ENCODE peak calls at places on chromosome 22, in ten cellular contexts. F is endothelial cell, H is WERI-Rb-1, T is AG04450, P is mesothelial cell of epicardium, N is nephron progenitor cell, J is AG09309, L is CD14-positive monocyte, R is stomach, D is K562. C is an unnamed sample.

GRCh38 chr22:26393929-26394328 is 35.1 kb upstream of the ASPHD2 start:
- DNase-seq in J (no peak), P (no peak), H (no peak), F (no peak), N (no peak), R (no peak), D (no peak), T (no peak), L (no peak), C (no peak)

GRCh38 chr22:46996595-46997310 is 234.3 kb downstream of the TBC1D22A start:
- DNase-seq in L (peak), J (no peak), N (no peak), D (peak), H (peak), T (no peak), F (no peak), P (no peak), R (no peak), C (no peak)

GRCh38 chr22:50691521-50691920 is 18.9 kb downstream of the SHANK3 start:
- DNase-seq in P (no peak), D (peak), F (no peak), T (no peak), L (peak), H (peak), J (peak), N (peak), R (no peak), C (peak)

GRCh38 chr22:49300951-49301397 is 526.7 kb downstream of the BRD1 start:
- DNase-seq in H (no peak), F (no peak), L (no peak), P (peak), T (no peak), J (no peak), N (no peak), D (no peak), R (peak), C (no peak)

GRCh38 chr22:24827305-24827704 is 21.3 kb downstream of the SGSM1 start:
- DNase-seq in F (no peak), N (no peak), L (no peak), H (no peak), P (no peak), D (no peak), T (no peak), R (peak), J (no peak), C (peak)

GRCh38 chr22:39718206-39718605 is 147.7 kb downstream of the CACNA1I start:
- DNase-seq in J (no peak), H (no peak), N (no peak), L (no peak), R (no peak), P (no peak), D (no peak), T (no peak), F (no peak), C (no peak)

GRCh38 chr22:48714231-48714630 is 1113.4 kb downstream of the BRD1 start:
- DNase-seq in P (no peak), N (no peak), T (no peak), R (no peak), H (no peak), F (no peak), L (peak), J (no peak), D (no peak), C (no peak)

GRCh38 chr22:46829140-46829891 is 66.9 kb downstream of the TBC1D22A start:
- DNase-seq in N (no peak), F (no peak), P (no peak), R (no peak), J (peak), H (no peak), T (peak), D (no peak), L (no peak), C (no peak)

GRCh38 chr22:41781508-41781906 is 19.0 kb upstream of the CCDC134 start:
- DNase-seq in T (no peak), P (no peak), H (no peak), L (no peak), J (no peak), R (no peak), D (no peak), F (no peak), N (no peak), C (no peak)

GRCh38 chr22:50243704-50244419 is 961 bp downstream of the TUBGCP6 start:
- DNase-seq in H (no peak), R (no peak), P (no peak), F (no peak), J (no peak), L (no peak), N (no peak), D (no peak), T (no peak), C (no peak)

GRCh38 chr22:26673485-26673884 is 16.1 kb downstream of the MIAT start:
- DNase-seq in H (no peak), L (no peak), R (no peak), J (no peak), F (no peak), D (peak), T (no peak), N (no peak), P (no peak), C (no peak)

GRCh38 chr22:47210686-47211085 is 448.2 kb downstream of the TBC1D22A start:
- DNase-seq in T (no peak), P (no peak), H (no peak), N (no peak), F (no peak), J (no peak), R (peak), L (no peak), D (no peak), C (no peak)

GRCh38 chr22:28716686-28717085 is 24.9 kb downstream of the CHEK2 start:
- DNase-seq in F (no peak), J (no peak), D (no peak), H (no peak), L (no peak), P (no peak), T (no peak), R (no peak), N (no peak), C (no peak)

GRCh38 chr22:27212617-27213177 is 555.3 kb downstream of the MIAT start:
- DNase-seq in R (no peak), T (peak), J (peak), D (peak), N (peak), L (no peak), P (no peak), H (peak), F (peak), C (no peak)

GRCh38 chr22:45731041-45731797 is 59.6 kb downstream of the ATXN10 start:
- DNase-seq in H (no peak), L (no peak), P (no peak), T (no peak), N (no peak), D (no peak), F (no peak), R (no peak), J (no peak), C (no peak)

GRCh38 chr22:29710922-29711593 is 8.7 kb upstream of the CABP7 start:
- DNase-seq in N (no peak), R (peak), T (no peak), F (no peak), P (no peak), D (no peak), L (no peak), H (no peak), J (no peak), C (no peak)

GRCh38 chr22:45717787-45718186 is 46.2 kb downstream of the ATXN10 start:
- DNase-seq in T (peak), L (no peak), F (no peak), J (no peak), H (no peak), R (no peak), P (no peak), N (no peak), D (no peak), C (no peak)

GRCh38 chr22:46758867-46759290 is 3.6 kb upstream of the TBC1D22A start:
- DNase-seq in N (peak), H (peak), J (no peak), F (peak), L (no peak), T (peak), P (no peak), D (peak), R (peak), C (peak)

GRCh38 chr22:24566899-24567511 is 11.2 kb downstream of the SNRPD3 start:
- DNase-seq in F (no peak), P (no peak), N (no peak), D (no peak), H (no peak), L (no peak), R (no peak), T (no peak), J (no peak), C (peak)

GRCh38 chr22:40709752-40710413 is 30.6 kb downstream of the MCHR1 start:
- DNase-seq in R (no peak), H (no peak), D (peak), F (no peak), N (no peak), T (peak), P (no peak), J (no peak), L (no peak), C (no peak)

GRCh38 chr22:35648066-35649025 is at the start of gene APOL6:
- DNase-seq in L (no peak), T (no peak), P (no peak), N (no peak), F (no peak), H (no peak), D (peak), J (no peak), R (peak), C (peak)

GRCh38 chr22:36017661-36018091 is 10.9 kb downstream of the RBFOX2 start:
- DNase-seq in F (no peak), R (no peak), P (no peak), L (no peak), D (no peak), J (no peak), H (no peak), T (no peak), N (peak), C (no peak)

GRCh38 chr22:27107824-27108223 is 450.4 kb downstream of the MIAT start:
- DNase-seq in N (no peak), R (peak), D (peak), T (no peak), L (peak), P (no peak), J (peak), H (peak), F (no peak), C (peak)

GRCh38 chr22:39558254-39558727 is 12.3 kb upstream of the CACNA1I start:
- DNase-seq in H (no peak), J (no peak), F (no peak), T (no peak), N (peak), P (no peak), L (no peak), D (no peak), R (no peak), C (peak)

GRCh38 chr22:49372530-49373288 is 455.0 kb downstream of the BRD1 start:
- DNase-seq in F (peak), H (peak), T (no peak), J (no peak), N (peak), P (no peak), R (peak), L (no peak), D (peak), C (no peak)

GRCh38 chr22:46774456-46775363 is 12.3 kb downstream of the TBC1D22A start:
- DNase-seq in J (no peak), P (no peak), L (no peak), D (no peak), H (no peak), F (no peak), R (no peak), T (no peak), N (no peak), C (no peak)

GRCh38 chr22:50621948-50622722 is 5.8 kb downstream of the ARSA start:
- DNase-seq in L (no peak), N (no peak), F (no peak), R (peak), T (no peak), D (no peak), J (no peak), H (no peak), P (no peak), C (peak)

GRCh38 chr22:48957987-48958321 is 869.7 kb downstream of the BRD1 start:
- DNase-seq in N (no peak), J (no peak), T (no peak), H (no peak), P (no peak), R (peak), L (peak), D (no peak), F (no peak), C (no peak)

GRCh38 chr22:39416319-39416718 is 16.7 kb downstream of the TAB1 start:
- DNase-seq in D (no peak), R (no peak), T (no peak), H (no peak), F (no peak), L (no peak), N (no peak), P (no peak), J (no peak), C (no peak)

GRCh38 chr22:41828516-41828915 is 4.4 kb upstream of the SREBF2 start:
- DNase-seq in D (no peak), H (no peak), N (no peak), F (no peak), J (no peak), L (no peak), R (peak), T (no peak), P (no peak), C (no peak)

GRCh38 chr22:39317756-39318506 is 1.5 kb downstream of the RPL3 start:
- DNase-seq in N (no peak), R (no peak), F (no peak), L (no peak), P (no peak), H (no peak), D (no peak), J (no peak), T (no peak), C (no peak)

GRCh38 chr22:38338772-38339379 is 21.6 kb upstream of the CSNK1E start:
- DNase-seq in D (no peak), H (peak), R (no peak), L (no peak), T (no peak), J (no peak), F (no peak), N (no peak), P (no peak), C (no peak)

GRCh38 chr22:39727541-39727940 is 157.0 kb downstream of the CACNA1I start:
- DNase-seq in T (no peak), N (no peak), P (no peak), D (no peak), J (no peak), R (no peak), F (no peak), L (no peak), H (no peak), C (no peak)

GRCh38 chr22:24433868-24434471 is 6.6 kb downstream of the ADORA2A start:
- DNase-seq in T (no peak), R (no peak), N (no peak), H (no peak), L (peak), J (no peak), D (peak), F (no peak), P (no peak), C (peak)

GRCh38 chr22:17063372-17064106 is 21.3 kb upstream of the IL17RA start:
- DNase-seq in J (no peak), L (no peak), R (peak), T (no peak), N (no peak), H (no peak), F (no peak), D (no peak), P (no peak), C (peak)

GRCh38 chr22:17056058-17056457 is 28.7 kb upstream of the IL17RA start:
- DNase-seq in J (no peak), D (no peak), L (no peak), H (no peak), N (no peak), T (no peak), F (no peak), P (no peak), R (no peak), C (no peak)

GRCh38 chr22:17056807-17057206 is 28.0 kb upstream of the IL17RA start:
- DNase-seq in H (no peak), J (no peak), R (no peak), D (no peak), T (no peak), F (no peak), P (no peak), L (no peak), N (no peak), C (no peak)

GRCh38 chr22:17057959-17058814 is 26.6 kb upstream of the IL17RA start:
- DNase-seq in F (peak), N (peak), J (peak), T (peak), D (peak), R (peak), L (no peak), P (no peak), H (peak), C (peak)

DNA sequence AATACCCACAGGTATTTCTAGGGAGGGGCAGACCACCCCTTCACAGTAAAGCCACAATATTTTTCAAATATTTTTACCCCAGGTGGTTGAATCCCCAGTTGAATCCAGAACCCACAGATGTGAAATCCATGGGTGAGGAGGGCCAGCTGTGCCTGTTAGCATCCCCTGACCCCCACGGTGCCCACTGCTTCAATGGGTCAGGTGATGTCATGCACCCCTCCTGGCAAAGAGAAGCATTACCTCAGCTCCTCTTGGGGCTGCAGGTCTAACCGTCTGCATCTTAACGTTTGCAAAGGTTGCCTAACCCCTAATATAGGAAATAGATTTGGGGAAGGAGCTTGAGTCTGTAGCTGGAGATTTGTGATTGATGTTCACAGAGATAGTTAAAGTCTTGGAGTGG is 24.7 kb upstream of the IL17RA start:
- DNase-seq in H (no peak), J (no peak), R (no peak), T (no peak), N (no peak), P (no peak), D (no peak), L (no peak), F (no peak), C (no peak)
- TF ChIP-seq CTCF in H (no peak), J (no peak), R (no peak), T (no peak), N (no peak), P (no peak), D (no peak), L (no peak), F (no peak), C (no peak)

GRCh38 chr22:44685384-44686056 is 16.5 kb upstream of the PRR5 start:
- DNase-seq in R (peak), L (peak), T (no peak), H (peak), D (peak), F (no peak), N (peak), P (no peak), J (no peak), C (peak)
- TF ChIP-seq CTCF in R (no peak), L (no peak), T (no peak), H (no peak), D (no peak), F (no peak), N (no peak), P (no peak), J (no peak), C (no peak)

DNA sequence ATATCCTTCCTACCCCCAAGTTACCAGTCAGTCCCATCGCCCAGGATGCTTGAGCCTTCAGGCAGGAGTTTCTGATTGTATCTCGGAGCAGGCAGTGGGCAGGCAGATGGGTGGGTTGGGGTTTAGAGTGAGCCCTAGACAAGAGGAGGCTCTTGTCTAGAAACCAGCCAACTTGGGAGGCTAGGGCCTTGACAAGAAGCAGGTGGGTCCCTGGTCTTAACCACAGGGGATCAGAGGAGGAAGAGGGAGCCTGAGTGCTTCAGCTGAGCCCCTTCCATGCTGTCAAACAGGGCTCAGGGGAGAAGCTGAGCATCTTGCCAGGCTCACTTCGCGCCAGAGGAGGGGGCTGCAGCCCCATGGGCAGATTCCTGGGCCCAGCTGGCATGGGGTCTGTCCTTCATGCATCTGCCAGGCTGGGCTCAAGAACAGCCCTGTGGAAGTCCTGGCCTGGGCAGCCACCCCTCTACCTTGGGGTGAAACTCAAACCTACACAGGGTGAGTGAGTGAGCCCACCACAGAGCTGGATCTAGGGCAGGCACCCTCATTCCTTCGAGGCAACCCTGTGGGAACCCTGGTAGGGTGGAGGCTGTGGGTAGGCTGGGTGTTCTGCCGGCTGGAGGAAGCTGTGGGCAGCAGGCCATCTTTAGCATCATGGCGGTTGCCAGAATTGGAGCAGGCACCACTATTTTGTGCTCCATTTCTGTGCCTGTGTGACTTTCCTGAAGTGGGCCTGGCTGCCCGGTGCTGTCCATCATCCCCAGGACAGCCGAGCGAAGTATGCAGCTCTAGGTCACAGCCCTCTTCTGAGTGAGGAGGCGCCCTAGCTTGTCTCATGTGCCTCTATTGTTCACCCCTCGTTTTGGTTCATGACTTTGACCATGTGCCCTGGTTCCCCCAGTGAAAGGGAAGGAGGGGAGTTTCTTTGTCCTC is 108.1 kb downstream of the MORC2 start:
- DNase-seq in P (no peak), H (no peak), D (no peak), T (no peak), F (no peak), R (peak), N (no peak), J (no peak), L (no peak), C (no peak)
- TF ChIP-seq CTCF in P (no peak), H (no peak), D (no peak), T (no peak), F (no peak), R (no peak), N (no peak), J (no peak), L (no peak), C (no peak)

GRCh38 chr22:22667966-22668880 is 23.8 kb downstream of the GGTLC2 start:
- DNase-seq in N (no peak), R (no peak), T (no peak), J (no peak), L (no peak), F (no peak), D (no peak), P (no peak), H (no peak), C (no peak)

GRCh38 chr22:22663861-22664800 is 19.7 kb downstream of the GGTLC2 start:
- DNase-seq in N (no peak), H (no peak), D (no peak), L (no peak), R (no peak), P (no peak), T (no peak), F (no peak), J (no peak), C (no peak)

GRCh38 chr22:22670076-22670795 is 25.8 kb downstream of the GGTLC2 start:
- DNase-seq in T (no peak), L (no peak), R (no peak), P (no peak), F (no peak), D (no peak), N (no peak), H (no peak), J (no peak), C (no peak)

GRCh38 chr22:22669093-22669492 is 24.7 kb downstream of the GGTLC2 start:
- DNase-seq in D (no peak), F (no peak), T (no peak), R (no peak), N (no peak), H (no peak), J (no peak), P (no peak), L (no peak), C (no peak)

DNA sequence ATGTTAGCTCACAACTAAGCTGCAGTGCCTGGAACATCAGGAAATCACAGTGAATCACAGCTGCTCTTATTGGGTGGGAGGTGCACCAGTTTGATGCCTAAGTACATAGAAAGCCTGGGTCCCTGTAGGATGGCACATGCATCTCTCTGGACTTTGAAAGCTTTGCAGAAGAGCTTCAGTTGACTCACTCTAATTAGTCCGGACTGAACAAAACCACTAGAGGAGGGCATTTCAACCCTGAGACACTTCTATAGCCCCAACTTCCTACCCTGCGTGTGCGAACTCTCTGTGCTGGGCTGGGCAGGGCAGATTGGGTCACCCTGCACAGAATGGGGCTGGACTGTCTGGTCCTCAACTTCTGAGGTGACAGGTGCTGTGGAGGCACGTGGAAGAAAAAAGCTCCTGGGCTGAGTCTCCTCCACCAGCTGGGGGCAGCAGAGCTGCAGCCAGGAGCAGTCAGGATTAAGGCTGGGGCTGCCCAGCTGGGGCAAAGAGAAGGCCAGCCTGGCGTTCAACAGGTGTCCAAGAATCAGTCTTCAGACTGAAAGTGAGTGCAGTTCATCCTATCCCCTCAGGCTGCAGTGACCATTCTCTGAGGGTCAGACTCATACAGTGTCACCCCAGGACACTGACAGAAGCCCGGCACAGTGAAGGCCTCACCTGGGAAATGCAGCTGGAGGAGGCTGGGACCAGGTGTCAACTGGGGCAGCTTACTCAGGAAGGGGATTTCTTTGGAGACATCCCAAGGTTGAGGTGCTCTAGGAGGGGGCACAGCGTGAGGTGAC is 22.1 kb downstream of the GGTLC2 start:
- DNase-seq in H (peak), T (no peak), L (no peak), R (peak), N (peak), P (no peak), F (peak), D (peak), J (no peak), C (no peak)
- TF ChIP-seq CTCF in H (peak), T (peak), L (peak), R (no peak), N (peak), P (peak), F (peak), D (no peak), J (peak), C (peak)

C was measured in upper lobe of left lung.